ENCODE peak calls at places on chromosomes 3 and 15, in seven cellular contexts. A, D, Q, S, N, E and R are unnamed samples.

GRCh38 chr3:71578045-71578730 is 5.3 kb downstream of the FOXP1 start:
- DNase-seq in D (no peak), A (no peak), Q (no peak), N (no peak), S (no peak), E (no peak), R (no peak)

GRCh38 chr15:101172421-101173097 is 79.3 kb downstream of the CHSY1 start:
- DNase-seq in S (no peak), E (no peak), D (no peak), N (no peak), A (no peak), Q (no peak), R (no peak)

GRCh38 chr3:164814106-164814505 is 264.2 kb downstream of the SI start:
- DNase-seq in A (no peak), E (no peak), Q (no peak), D (no peak), N (peak), S (no peak), R (no peak)

GRCh38 chr3:87350367-87351199 is 74.2 kb upstream of the POU1F1 start:
- DNase-seq in N (no peak), Q (no peak), S (no peak), D (peak), E (no peak), A (peak), R (no peak)

GRCh38 chr15:98719169-98719515 is 70.8 kb downstream of the IGF1R start:
- DNase-seq in D (no peak), S (no peak), N (no peak), A (no peak), E (no peak), Q (no peak), R (no peak)

GRCh38 chr15:41122849-41123248 is 6.8 kb upstream of the INO80 start:
- DNase-seq in A (no peak), D (no peak), E (no peak), N (no peak), Q (no peak), S (no peak), R (no peak)

GRCh38 chr3:173214576-173214975 is 73.5 kb upstream of the SPATA16 start:
- DNase-seq in S (no peak), N (no peak), D (no peak), Q (no peak), E (no peak), A (no peak), R (no peak)

GRCh38 chr15:61871926-61872522 is 188.2 kb downstream of the VPS13C start:
- DNase-seq in E (no peak), Q (no peak), N (no peak), A (no peak), D (no peak), S (no peak), R (no peak)

GRCh38 chr3:76369170-76369569 is 583.8 kb upstream of the ZNF717 start:
- DNase-seq in S (no peak), D (no peak), A (no peak), Q (no peak), E (no peak), N (no peak), R (no peak)

GRCh38 chr3:38521391-38521987 is 25.3 kb downstream of the EXOG start:
- DNase-seq in N (no peak), D (peak), E (no peak), Q (peak), S (no peak), A (peak), R (peak)

GRCh38 chr15:73078722-73079121 is 26.5 kb downstream of the NEO1 start:
- DNase-seq in D (no peak), A (peak), Q (no peak), S (no peak), N (no peak), E (no peak), R (no peak)

GRCh38 chr15:51318382-51319150 is 19.8 kb downstream of the CYP19A1 start:
- DNase-seq in A (peak), E (no peak), D (no peak), N (no peak), Q (no peak), S (no peak), R (no peak)

GRCh38 chr15:27418729-27419128 is 447.7 kb downstream of the GABRG3 start:
- DNase-seq in D (peak), A (no peak), S (no peak), E (no peak), Q (no peak), N (no peak), R (no peak)

GRCh38 chr3:4898454-4899313 is 80.6 kb upstream of the BHLHE40 start:
- DNase-seq in Q (no peak), E (no peak), N (no peak), A (no peak), D (no peak), S (no peak), R (no peak)

GRCh38 chr3:102936511-102936910 is 501.7 kb downstream of the ZPLD1 start:
- DNase-seq in E (no peak), A (peak), S (no peak), N (no peak), D (no peak), Q (no peak), R (no peak)

GRCh38 chr3:37320276-37320675 is 145.9 kb upstream of the LRRFIP2 start:
- DNase-seq in Q (no peak), A (no peak), E (no peak), D (no peak), S (no peak), N (no peak), R (no peak)

GRCh38 chr3:65978116-65978515 is 60.6 kb downstream of the MAGI1 start:
- DNase-seq in Q (no peak), A (no peak), S (no peak), N (no peak), E (no peak), D (no peak), R (no peak)

GRCh38 chr3:38538773-38539353 is 42.7 kb downstream of the EXOG start:
- DNase-seq in E (no peak), S (peak), Q (no peak), D (no peak), N (no peak), A (no peak), R (no peak)

GRCh38 chr3:183698318-183698731 is 728 bp downstream of the YEATS2 start:
- DNase-seq in N (peak), A (no peak), D (peak), E (no peak), Q (no peak), S (peak), R (no peak)

GRCh38 chr15:82585072-82585471 is 44.8 kb upstream of the RPS17 start:
- DNase-seq in Q (no peak), S (no peak), D (no peak), A (no peak), N (no peak), E (no peak), R (no peak)

GRCh38 chr3:102194760-102195159 is 240.1 kb upstream of the ZPLD1 start:
- DNase-seq in D (no peak), Q (no peak), N (no peak), A (no peak), E (no peak), S (no peak), R (no peak)

GRCh38 chr3:52401551-52401950 is 43.4 kb downstream of the SEMA3G start:
- DNase-seq in E (no peak), A (no peak), D (no peak), S (peak), N (peak), Q (no peak), R (no peak)

GRCh38 chr3:190697502-190697830 is 165.0 kb downstream of the GMNC start:
- DNase-seq in D (no peak), S (no peak), E (no peak), N (no peak), A (no peak), Q (no peak), R (no peak)
- TF ChIP-seq CTCF in D (no peak), S (no peak), E (no peak), N (no peak), A (no peak), Q (no peak), R (no peak)

GRCh38 chr3:49132437-49133225 is at the start of gene LAMB2:
- DNase-seq in D (peak), N (peak), A (peak), E (no peak), Q (no peak), S (peak), R (peak)

GRCh38 chr3:49135499-49135898 is 2.6 kb upstream of the LAMB2 start:
- DNase-seq in S (no peak), E (no peak), D (no peak), N (no peak), A (no peak), Q (no peak), R (no peak)

GRCh38 chr3:49133226-49133951 is 539 bp upstream of the LAMB2 start:
- DNase-seq in A (peak), N (peak), E (no peak), D (peak), S (peak), Q (no peak), R (peak)

GRCh38 chr3:49132073-49132436 is 795 bp downstream of the LAMB2 start:
- DNase-seq in Q (no peak), D (no peak), N (no peak), S (no peak), A (no peak), E (no peak), R (no peak)

DNA sequence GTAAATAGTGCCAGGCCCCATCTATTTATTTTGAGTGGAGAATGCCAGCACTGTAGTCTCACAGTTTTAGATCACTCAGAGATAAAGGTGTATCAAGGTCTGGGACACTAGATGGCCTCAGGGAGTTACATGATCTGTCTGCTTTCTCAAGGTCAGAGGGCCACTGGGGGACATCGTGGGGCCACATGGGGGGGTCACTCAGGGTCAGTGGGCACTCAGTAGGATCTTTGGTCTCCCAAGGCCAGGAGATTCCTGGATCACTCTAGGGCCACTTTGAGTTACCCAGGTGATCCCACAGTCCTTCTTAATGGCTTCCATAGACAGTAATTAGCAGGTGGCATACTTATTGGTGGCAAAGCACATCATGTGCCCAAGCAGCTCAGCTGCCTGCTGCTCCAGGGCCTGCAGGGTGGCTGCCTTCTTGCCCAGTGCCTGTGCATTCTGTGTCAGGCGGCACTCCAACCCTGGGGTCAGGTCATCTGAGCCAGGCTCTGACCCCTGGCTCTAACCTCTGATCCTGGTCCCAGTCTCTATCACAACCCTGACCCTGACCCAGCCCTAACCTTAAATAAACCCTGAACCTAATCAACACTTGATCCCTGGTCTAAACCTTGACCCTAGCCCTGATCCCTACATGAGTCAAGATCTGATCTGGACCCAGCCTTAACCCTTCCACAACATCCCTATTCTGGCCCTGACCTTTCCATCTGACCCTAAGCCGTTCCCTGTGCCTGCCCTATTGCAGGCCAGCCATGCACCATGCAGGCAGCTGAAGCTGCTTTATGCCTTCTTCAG is 1.8 kb upstream of the LAMB2 start:
- DNase-seq in Q (no peak), N (no peak), D (no peak), E (no peak), A (no peak), S (no peak), R (no peak)
- TF ChIP-seq CTCF in Q (no peak), N (no peak), D (no peak), E (no peak), A (no peak), S (no peak), R (no peak)

GRCh38 chr15:22979069-22979698 is 984 bp downstream of the CYFIP1 start:
- DNase-seq in E (no peak), S (peak), Q (no peak), N (peak), A (no peak), D (peak), R (no peak)
- TF ChIP-seq CTCF in E (no peak), S (no peak), Q (no peak), N (peak), A (no peak), D (no peak), R (no peak)

DNA sequence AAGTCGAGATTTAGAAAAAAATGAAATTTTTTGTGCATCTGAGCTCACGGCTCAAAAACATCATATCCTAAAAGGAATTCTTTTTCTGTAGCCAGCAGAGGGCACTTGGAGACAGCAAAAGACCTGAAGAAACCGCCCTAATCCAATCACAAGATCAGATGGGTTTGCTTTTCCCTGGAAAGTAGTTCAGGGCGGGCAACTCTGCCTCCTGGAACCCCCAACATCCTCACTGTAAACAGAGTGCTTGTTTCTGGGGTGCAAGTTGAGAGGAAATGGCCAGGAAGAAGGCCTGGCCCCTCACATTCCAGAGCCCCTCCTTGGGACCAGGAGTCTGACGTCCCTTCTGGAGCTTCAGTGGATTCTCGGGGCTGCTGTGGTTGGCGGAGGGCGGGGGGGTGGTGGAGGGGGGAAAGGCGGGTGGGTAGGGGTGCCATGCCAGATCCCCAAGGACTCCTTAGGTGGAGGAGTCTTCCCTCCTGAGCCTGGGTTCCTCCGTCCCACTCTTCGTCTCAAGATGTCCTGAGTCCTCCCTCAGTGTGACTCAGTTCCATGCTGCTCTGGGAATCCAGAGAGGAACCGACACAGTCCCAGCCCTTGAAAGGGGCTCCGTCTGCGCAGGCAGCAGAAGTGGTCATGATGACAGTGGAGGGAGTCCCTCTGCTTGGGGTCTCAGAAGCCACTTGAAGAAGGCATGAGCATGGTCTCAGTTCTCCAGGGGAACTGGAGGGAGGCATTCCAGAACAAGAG is 35.9 kb downstream of the CCK start:
- DNase-seq in N (no peak), S (no peak), A (peak), D (peak), Q (no peak), E (no peak), R (no peak)
- TF ChIP-seq CTCF in N (peak), S (peak), A (peak), D (peak), Q (no peak), E (peak), R (no peak)

GRCh38 chr3:149390772-149391212 is 13.3 kb upstream of the TM4SF1 start:
- DNase-seq in E (no peak), D (no peak), N (no peak), S (no peak), A (no peak), Q (no peak), R (no peak)

GRCh38 chr3:149396476-149396875 is 19.0 kb upstream of the TM4SF1 start:
- DNase-seq in S (no peak), N (no peak), D (no peak), A (no peak), Q (no peak), E (no peak), R (no peak)

GRCh38 chr3:149391960-149392359 is 14.5 kb upstream of the TM4SF1 start:
- DNase-seq in S (no peak), N (no peak), E (no peak), D (no peak), Q (no peak), A (no peak), R (no peak)

GRCh38 chr3:149395107-149396089 is 17.9 kb upstream of the TM4SF1 start:
- DNase-seq in D (no peak), N (peak), S (no peak), Q (no peak), E (no peak), A (no peak), R (no peak)

GRCh38 chr3:149393355-149394165 is 16.1 kb upstream of the TM4SF1 start:
- DNase-seq in Q (no peak), N (peak), A (peak), S (peak), D (peak), E (no peak), R (peak)
- TF ChIP-seq CTCF in Q (peak), N (peak), A (peak), S (peak), D (peak), E (peak), R (peak)

DNA sequence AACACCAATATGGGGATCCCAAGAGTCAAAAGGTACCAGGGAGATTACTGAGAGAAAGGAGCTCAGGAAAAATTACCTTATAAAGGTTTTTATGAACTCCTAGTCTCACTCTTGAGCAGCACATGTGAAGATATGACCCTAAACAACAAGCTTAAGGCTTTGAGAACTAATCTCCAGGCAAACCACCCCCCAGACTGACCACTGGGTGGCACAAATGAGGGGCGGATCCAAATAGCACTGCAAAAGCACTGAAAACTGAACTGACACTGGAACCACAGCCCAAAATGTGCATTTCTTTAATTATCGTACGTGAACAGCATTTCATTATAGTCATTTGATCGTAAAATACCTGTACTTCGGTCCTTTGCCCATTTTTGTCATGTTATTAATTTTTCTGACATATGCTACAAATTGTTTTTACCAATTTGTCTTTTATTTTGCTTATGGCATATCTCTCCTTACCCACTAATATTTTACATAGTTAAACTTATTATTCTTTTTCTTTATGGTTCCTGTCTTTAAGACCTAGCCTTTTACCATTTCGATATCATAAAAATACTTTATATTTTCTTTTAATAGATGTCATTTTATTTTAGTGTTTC is 31.5 kb upstream of the TFDP2 start:
- DNase-seq in E (no peak), N (no peak), A (peak), S (peak), D (peak), Q (peak), R (no peak)
- TF ChIP-seq CTCF in E (peak), N (peak), A (peak), S (peak), D (peak), Q (no peak), R (no peak)

DNA sequence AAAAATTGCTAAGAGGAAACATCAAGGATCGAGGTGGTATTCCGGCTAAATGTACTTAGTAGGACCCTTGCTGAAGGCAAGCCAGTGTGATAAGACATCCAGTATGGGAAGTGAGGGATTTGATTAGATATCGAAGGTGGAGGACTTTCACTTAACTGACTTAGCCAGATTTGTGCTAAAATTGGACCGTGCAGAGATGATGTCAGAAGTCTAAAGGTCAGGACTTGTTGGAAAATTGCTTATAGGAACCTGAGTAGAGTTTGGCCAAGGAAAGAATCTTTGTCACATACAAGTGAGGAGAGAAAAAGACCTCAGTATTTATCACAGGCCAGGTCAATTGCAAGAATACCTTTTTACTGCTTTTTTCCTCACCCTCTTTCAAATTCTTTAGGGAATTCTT is 30.9 kb upstream of the PYDC2 start:
- DNase-seq in D (no peak), A (no peak), Q (no peak), S (no peak), N (no peak), E (no peak), R (no peak)
- TF ChIP-seq CTCF in D (no peak), A (no peak), Q (no peak), S (no peak), N (no peak), E (no peak), R (no peak)

DNA sequence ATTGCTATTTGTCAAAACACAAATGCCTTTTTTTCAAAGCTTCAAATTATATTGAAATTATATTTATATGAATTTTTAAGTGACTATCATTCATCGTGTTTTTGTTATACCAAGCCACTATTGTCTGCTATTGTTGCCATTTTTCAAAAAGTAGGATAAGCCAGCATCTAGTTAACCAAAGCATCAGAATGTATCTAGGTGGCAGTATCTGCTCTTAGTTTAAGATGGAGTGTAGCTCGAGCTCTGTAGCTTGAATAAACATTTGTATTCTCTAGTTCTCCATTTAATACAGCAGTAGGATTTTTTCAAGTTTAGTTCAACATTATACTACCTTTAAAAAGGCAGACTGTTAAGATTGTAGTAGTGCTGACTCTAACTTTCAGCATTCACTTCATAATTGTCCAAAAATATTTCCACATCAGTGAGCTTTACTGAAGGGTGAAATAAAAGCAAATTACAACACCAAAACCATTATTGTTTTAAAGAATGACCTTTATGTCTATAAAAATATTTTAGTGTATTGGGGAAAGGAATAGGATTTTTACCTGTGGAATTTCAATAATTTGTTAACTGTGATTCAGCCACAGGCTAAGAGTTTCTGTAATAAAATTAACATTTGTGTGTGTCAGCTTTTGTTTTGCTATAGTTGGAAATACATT is 19.6 kb upstream of the C15orf61 start:
- DNase-seq in E (no peak), D (no peak), A (peak), S (no peak), Q (no peak), N (no peak), R (no peak)
- TF ChIP-seq CTCF in E (no peak), D (no peak), A (peak), S (peak), Q (peak), N (no peak), R (no peak)